ENCODE peak calls at places on chromosome 12, in six cellular contexts. T is posterior cingulate gyrus; K is activated effector memory CD4-positive, alpha-beta T cell treated with Interleukin-2 at 50 U/mL for 16 hours; D is skeletal muscle cell; Z is heart left ventricle; Q is GM12891. Y is an unnamed sample.

GRCh38 chr12:125271850-125272249 is 206.6 kb downstream of the AACS start:
- DNase-seq in Z (no peak), D (no peak), T (no peak), Q (no peak), K (no peak), Y (no peak)

GRCh38 chr12:86174188-86174587 is 82.0 kb downstream of the MGAT4C start:
- DNase-seq in D (no peak), Z (no peak), Q (no peak), T (no peak), K (no peak), Y (no peak)

GRCh38 chr12:11761869-11762567 is 112.5 kb downstream of the ETV6 start:
- DNase-seq in T (no peak), K (no peak), Z (no peak), D (no peak), Q (no peak), Y (no peak)

GRCh38 chr12:88334271-88334670 is 192.2 kb downstream of the TMTC3 start:
- DNase-seq in D (peak), T (no peak), K (no peak), Z (no peak), Q (no peak), Y (no peak)

GRCh38 chr12:90106568-90106967 is 397.9 kb upstream of the ATP2B1 start:
- DNase-seq in D (no peak), T (no peak), Q (no peak), Z (no peak), K (no peak), Y (no peak)

GRCh38 chr12:65612440-65612839 is 211.8 kb upstream of the HMGA2 start:
- DNase-seq in K (no peak), T (no peak), Z (no peak), Q (no peak), D (no peak), Y (no peak)

GRCh38 chr12:124184456-124184855 is 110.4 kb upstream of the RFLNA start:
- DNase-seq in D (no peak), Z (no peak), T (no peak), Q (no peak), K (no peak), Y (no peak)

GRCh38 chr12:57005980-57006808 is at the start of gene ZBTB39:
- DNase-seq in D (no peak), Z (peak), K (peak), Q (peak), T (peak), Y (no peak)

GRCh38 chr12:105676694-105677093 is 346.2 kb downstream of the C12orf75 start:
- DNase-seq in T (no peak), K (no peak), Q (no peak), Z (peak), D (no peak), Y (no peak)

GRCh38 chr12:4938900-4939299 is 29.2 kb downstream of the KCNA1 start:
- DNase-seq in K (no peak), Z (no peak), Q (no peak), D (no peak), T (no peak), Y (no peak)

GRCh38 chr12:94614288-94614721 is 36.1 kb downstream of the TMCC3 start:
- DNase-seq in Q (no peak), Z (no peak), T (no peak), K (no peak), D (peak), Y (no peak)

GRCh38 chr12:89319111-89319510 is 33.2 kb downstream of the DUSP6 start:
- DNase-seq in Q (no peak), Z (no peak), D (peak), K (no peak), T (no peak), Y (no peak)

GRCh38 chr12:14716848-14717444 is 20.5 kb upstream of the GUCY2C start:
- DNase-seq in T (no peak), K (peak), Z (no peak), D (no peak), Q (peak), Y (no peak)

GRCh38 chr12:104793280-104793679 is 164.8 kb downstream of the SLC41A2 start:
- DNase-seq in K (no peak), Z (no peak), T (no peak), Q (no peak), D (no peak), Y (no peak)

GRCh38 chr12:13205809-13206559 is 9.5 kb downstream of the EMP1 start:
- DNase-seq in D (peak), Z (no peak), Q (no peak), K (no peak), T (no peak), Y (peak)

GRCh38 chr12:103667129-103667528 is 80.1 kb downstream of the STAB2 start:
- DNase-seq in Q (no peak), K (no peak), Z (no peak), D (no peak), T (no peak), Y (no peak)

GRCh38 chr12:15193927-15194326 is 27.3 kb downstream of the RERG start:
- DNase-seq in D (peak), Q (no peak), Z (no peak), K (no peak), T (no peak), Y (no peak)

GRCh38 chr12:114841557-114842251 is 157.7 kb upstream of the TBX3 start:
- DNase-seq in K (no peak), T (no peak), D (no peak), Q (no peak), Z (no peak), Y (no peak)

GRCh38 chr12:93273834-93274705 is 103.7 kb upstream of the NUDT4 start:
- DNase-seq in Z (no peak), T (no peak), D (peak), K (no peak), Q (no peak), Y (no peak)

GRCh38 chr12:108190529-108190928 is 61.4 kb downstream of the WSCD2 start:
- DNase-seq in D (no peak), Q (no peak), K (no peak), Z (no peak), T (peak), Y (no peak)

GRCh38 chr12:12439636-12440035 is 82.8 kb downstream of the BORCS5 start:
- DNase-seq in T (no peak), Z (no peak), Q (no peak), K (peak), D (peak), Y (no peak)

GRCh38 chr12:103762473-103762872 is 78.6 kb downstream of the NT5DC3 start:
- DNase-seq in K (no peak), Z (no peak), Q (no peak), D (no peak), T (no peak), Y (no peak)

GRCh38 chr12:65324551-65324950 is 46.1 kb downstream of the MSRB3 start:
- DNase-seq in Q (no peak), Z (no peak), T (no peak), D (no peak), K (no peak), Y (no peak)

GRCh38 chr12:46556820-46557524 is 184.4 kb upstream of the SLC38A2 start:
- DNase-seq in K (no peak), Z (no peak), T (no peak), Q (no peak), D (peak), Y (no peak)

Y was measured in AG04449.